ENCODE peak calls at places on chromosomes 16 and 17, in nine cellular contexts. S, D, H, Z, I, Q, W, A and C are unnamed samples.

GRCh38 chr17:11899494-11899893 is 97.8 kb downstream of the ZNF18 start:
- DNase-seq in S (no peak), D (no peak), H (no peak), Z (no peak), I (no peak), Q (no peak), W (no peak), A (no peak), C (no peak)

GRCh38 chr17:7674934-7675333 is 12.4 kb downstream of the TP53 start:
- DNase-seq in S (no peak), D (no peak), H (no peak), Z (no peak), I (no peak), Q (no peak), W (no peak), A (no peak), C (no peak)

GRCh38 chr17:16325964-16326363 is 27.3 kb downstream of the CENPV start:
- DNase-seq in S (no peak), D (no peak), H (no peak), Z (no peak), I (no peak), Q (no peak), W (no peak), A (no peak), C (no peak)

GRCh38 chr16:20821682-20822081 is 15.4 kb downstream of the REXO5 start:
- DNase-seq in S (no peak), D (no peak), H (no peak), Z (no peak), I (no peak), Q (no peak), W (no peak), A (no peak), C (no peak)

GRCh38 chr16:76748698-76749097 is 442.3 kb upstream of the MON1B start:
- DNase-seq in S (no peak), D (no peak), H (no peak), Z (no peak), I (no peak), Q (no peak), W (no peak), A (no peak), C (no peak)

GRCh38 chr16:85359147-85359822 is 247.0 kb upstream of the CIBAR2 start:
- DNase-seq in S (no peak), D (no peak), H (no peak), Z (no peak), I (no peak), Q (no peak), W (no peak), A (no peak), C (peak; percentile 26)

GRCh38 chr17:19757536-19758180 is 9.6 kb upstream of the ALDH3A1 start:
- DNase-seq in S (no peak), D (no peak), H (no peak), Z (no peak), I (no peak), Q (no peak), W (no peak), A (no peak), C (no peak)

GRCh38 chr17:69314246-69315030 is 12.5 kb downstream of the ABCA5 start:
- DNase-seq in S (no peak), D (no peak), H (no peak), Z (no peak), I (no peak), Q (no peak), W (no peak), A (no peak), C (peak; percentile 27)

GRCh38 chr17:60579090-60579489 is 20.9 kb upstream of the PPM1D start:
- DNase-seq in S (peak; percentile 20), D (no peak), H (no peak), Z (no peak), I (no peak), Q (no peak), W (no peak), A (no peak), C (peak; percentile 84)

GRCh38 chr17:33039874-33040273 is 48.2 kb downstream of the SPACA3 start:
- DNase-seq in S (peak; percentile 70), D (no peak), H (no peak), Z (no peak), I (no peak), Q (no peak), W (no peak), A (no peak), C (peak; percentile 19)

GRCh38 chr17:16470302-16470701 is 21.7 kb downstream of the LRRC75A start:
- DNase-seq in S (no peak), D (no peak), H (no peak), Z (no peak), I (no peak), Q (no peak), W (no peak), A (peak; percentile 60), C (no peak)

GRCh38 chr17:15262291-15263205 is 2.6 kb downstream of the PMP22 start:
- DNase-seq in S (peak; percentile 91), D (peak; percentile 76), H (no peak), Z (peak; percentile 56), I (peak; percentile 68), Q (no peak), W (peak; percentile 93), A (peak; percentile 89), C (peak; percentile 95)

GRCh38 chr16:80599466-80599865 is 58.7 kb downstream of the DYNLRB2 start:
- DNase-seq in S (peak; percentile 83), D (no peak), H (no peak), Z (no peak), I (no peak), Q (no peak), W (no peak), A (no peak), C (no peak)

GRCh38 chr16:75044800-75045361 is 46.1 kb downstream of the ZNRF1 start:
- DNase-seq in S (peak; percentile 46), D (no peak), H (no peak), Z (peak; percentile 14), I (no peak), Q (no peak), W (no peak), A (no peak), C (peak; percentile 77)

GRCh38 chr17:17789828-17790672 is 46.7 kb downstream of the SREBF1 start:
- DNase-seq in S (no peak), D (no peak), H (no peak), Z (no peak), I (no peak), Q (no peak), W (no peak), A (no peak), C (no peak)

GRCh38 chr17:63399316-63399715 is 46.8 kb downstream of the CYB561 start:
- DNase-seq in S (peak; percentile 14), D (no peak), H (no peak), Z (no peak), I (no peak), Q (no peak), W (no peak), A (no peak), C (peak; percentile 20)

GRCh38 chr16:28139530-28139929 is 72.2 kb downstream of the XPO6 start:
- DNase-seq in S (no peak), D (no peak), H (no peak), Z (no peak), I (no peak), Q (no peak), W (no peak), A (no peak), C (no peak)

GRCh38 chr17:6019959-6020358 is 50.2 kb upstream of the WSCD1 start:
- DNase-seq in S (no peak), D (no peak), H (no peak), Z (no peak), I (no peak), Q (no peak), W (no peak), A (no peak), C (no peak)

GRCh38 chr17:49497147-49498036 is 2.3 kb downstream of the NGFR start:
- DNase-seq in S (peak; percentile 25), D (peak; percentile 59), H (no peak), Z (peak; percentile 60), I (peak; percentile 49), Q (no peak), W (peak; percentile 50), A (no peak), C (peak; percentile 53)

GRCh38 chr16:53091508-53092211 is 36.9 kb downstream of the CHD9 start:
- DNase-seq in S (peak; percentile 86), D (no peak), H (peak; percentile 30), Z (no peak), I (no peak), Q (no peak), W (peak; percentile 56), A (peak; percentile 88), C (peak; percentile 92)